ENCODE peak calls at places on chromosomes 13 and 19, in four cellular contexts. E is adrenal gland, L is omental fat pad, N is MCF 10A. Q is an unnamed sample.
A peak's percentile ranks its signal among the peaks of the same experiment; 100 is the strongest.

GRCh38 chr19:38849746-38850230 is at the start of gene HNRNPL:
- DNase-seq in E (no peak), L (peak; percentile 94), N (no peak), Q (peak; percentile 100)

GRCh38 chr19:43652546-43652874 is 12.9 kb upstream of the CADM4 start:
- DNase-seq in E (no peak), L (no peak), N (no peak), Q (no peak)

GRCh38 chr19:2054763-2055162 is 3.7 kb upstream of the MKNK2 start:
- DNase-seq in E (no peak), L (no peak), N (peak; percentile 56), Q (no peak)

GRCh38 chr19:40252395-40252794 is 25.9 kb upstream of the CCNP start:
- DNase-seq in E (no peak), L (no peak), N (no peak), Q (no peak)

GRCh38 chr13:94128430-94128829 is 351.1 kb downstream of the DCT start:
- DNase-seq in E (no peak), L (no peak), N (no peak), Q (peak; percentile 23)

GRCh38 chr13:72104656-72105180 is 237.7 kb upstream of the DACH1 start:
- DNase-seq in E (no peak), L (no peak), N (peak; percentile 24), Q (no peak)

GRCh38 chr13:108194435-108194936 is 20.9 kb downstream of the LIG4 start:
- DNase-seq in E (no peak), L (no peak), N (no peak), Q (no peak)

GRCh38 chr19:50492303-50493052 is 15.8 kb upstream of the GARIN5A start:
- DNase-seq in E (no peak), L (no peak), N (no peak), Q (peak; percentile 61)

GRCh38 chr13:20616059-20616797 is 49.3 kb downstream of the IFT88 start:
- DNase-seq in E (no peak), L (no peak), N (peak; percentile 59), Q (no peak)

GRCh38 chr19:39915848-39916215 is 18.6 kb downstream of the FCGBP start:
- DNase-seq in E (no peak), L (no peak), N (no peak), Q (no peak)

GRCh38 chr19:46787331-46788100 is 878 bp downstream of the SLC1A5 start:
- DNase-seq in E (peak; percentile 39), L (no peak), N (peak; percentile 75), Q (peak; percentile 78)

GRCh38 chr13:20051366-20051765 is 92.8 kb downstream of the ZMYM2 start:
- DNase-seq in E (no peak), L (no peak), N (no peak), Q (no peak)

GRCh38 chr19:38433268-38433733 is at the start of gene RYR1:
- DNase-seq in E (no peak), L (peak; percentile 36), N (peak; percentile 44), Q (peak; percentile 87)

GRCh38 chr13:30307194-30307965 is at the start of gene KATNAL1:
- DNase-seq in E (peak; percentile 81), L (peak; percentile 28), N (peak; percentile 57), Q (peak; percentile 85)

GRCh38 chr13:97499181-97499580 is 65.2 kb downstream of the RAP2A start:
- DNase-seq in E (no peak), L (no peak), N (no peak), Q (no peak)

GRCh38 chr19:18502633-18503294 is 19.1 kb downstream of the ELL start:
- DNase-seq in E (no peak), L (no peak), N (no peak), Q (peak; percentile 53)

GRCh38 chr13:81031996-81032395 is 691.1 kb upstream of the SPRY2 start:
- DNase-seq in E (no peak), L (no peak), N (no peak), Q (no peak)

GRCh38 chr19:13748169-13748884 is 16.0 kb upstream of the MRI1 start:
- DNase-seq in E (peak; percentile 79), L (no peak), N (peak; percentile 27), Q (peak; percentile 38)

GRCh38 chr13:39263531-39263930 is 225.3 kb downstream of the NHLRC3 start:
- DNase-seq in E (no peak), L (no peak), N (no peak), Q (no peak)

GRCh38 chr13:95784891-95785290 is 108.0 kb downstream of the DNAJC3 start:
- DNase-seq in E (no peak), L (no peak), N (peak; percentile 82), Q (no peak)

GRCh38 chr19:33551676-33552075 is 30.1 kb upstream of the PEPD start:
- DNase-seq in E (no peak), L (no peak), N (no peak), Q (no peak)

GRCh38 chr13:113967729-113968462 is 6.0 kb downstream of the C13orf46 start:
- DNase-seq in E (no peak), L (no peak), N (no peak), Q (no peak)

GRCh38 chr19:48678201-48678600 is 5.4 kb upstream of the NTN5 start:
- DNase-seq in E (no peak), L (no peak), N (no peak), Q (no peak)

GRCh38 chr13:21676611-21677021 is 5.7 kb downstream of the FGF9 start:
- DNase-seq in E (peak; percentile 22), L (no peak), N (peak; percentile 27), Q (no peak)

GRCh38 chr13:51222510-51223283 is 499 bp downstream of the FAM124A start:
- DNase-seq in E (no peak), L (no peak), N (no peak), Q (no peak)

GRCh38 chr19:13092608-13093260 is 9.9 kb downstream of the LYL1 start:
- DNase-seq in E (no peak), L (no peak), N (no peak), Q (no peak)

GRCh38 chr19:18233224-18233825 is 7.1 kb upstream of the PDE4C start:
- DNase-seq in E (no peak), L (no peak), N (peak; percentile 38), Q (peak; percentile 47)

GRCh38 chr19:18046066-18046718 is 38.2 kb downstream of the ARRDC2 start:
- DNase-seq in E (peak; percentile 74), L (peak; percentile 32), N (peak; percentile 91), Q (no peak)

GRCh38 chr13:32581177-32581786 is 5.0 kb upstream of the PDS5B start:
- DNase-seq in E (no peak), L (no peak), N (peak; percentile 27), Q (no peak)

DNA sequence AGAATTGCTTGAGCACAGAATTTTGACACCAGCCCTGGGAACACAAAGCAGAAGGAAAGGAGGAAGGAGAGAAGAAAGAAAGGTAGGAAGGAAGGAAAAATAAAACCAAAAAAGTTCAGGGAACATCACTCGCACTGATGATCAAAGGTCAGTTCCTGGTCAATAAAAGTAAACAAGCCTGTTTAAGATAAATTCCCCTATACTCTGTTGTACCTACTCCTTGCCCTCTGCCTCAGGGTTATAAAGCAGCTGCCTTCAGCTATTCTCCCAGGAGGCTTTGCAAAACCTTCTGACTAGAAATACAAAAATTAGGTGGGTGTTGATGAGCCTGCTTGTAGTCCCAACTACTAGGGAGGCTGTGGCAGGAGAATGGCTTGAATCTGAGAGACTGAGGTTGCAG is 14.9 kb upstream of the ZNF91 start:
- DNase-seq in E (no peak), L (no peak), N (no peak), Q (no peak)
- TF ChIP-seq CTCF in E (no peak), L (no peak), N (no peak), Q (no peak)

GRCh38 chr19:16248380-16249023 is 50.8 kb downstream of the AP1M1 start:
- DNase-seq in E (no peak), L (no peak), N (no peak), Q (no peak)

GRCh38 chr19:16247353-16248182 is 49.9 kb downstream of the AP1M1 start:
- DNase-seq in E (peak; percentile 82), L (peak; percentile 94), N (peak; percentile 78), Q (peak; percentile 88)

GRCh38 chr19:16254851-16255408 is 57.2 kb downstream of the AP1M1 start:
- DNase-seq in E (no peak), L (no peak), N (no peak), Q (no peak)

GRCh38 chr19:16252459-16253205 is 54.9 kb downstream of the AP1M1 start:
- DNase-seq in E (peak; percentile 61), L (no peak), N (no peak), Q (peak; percentile 57)

DNA sequence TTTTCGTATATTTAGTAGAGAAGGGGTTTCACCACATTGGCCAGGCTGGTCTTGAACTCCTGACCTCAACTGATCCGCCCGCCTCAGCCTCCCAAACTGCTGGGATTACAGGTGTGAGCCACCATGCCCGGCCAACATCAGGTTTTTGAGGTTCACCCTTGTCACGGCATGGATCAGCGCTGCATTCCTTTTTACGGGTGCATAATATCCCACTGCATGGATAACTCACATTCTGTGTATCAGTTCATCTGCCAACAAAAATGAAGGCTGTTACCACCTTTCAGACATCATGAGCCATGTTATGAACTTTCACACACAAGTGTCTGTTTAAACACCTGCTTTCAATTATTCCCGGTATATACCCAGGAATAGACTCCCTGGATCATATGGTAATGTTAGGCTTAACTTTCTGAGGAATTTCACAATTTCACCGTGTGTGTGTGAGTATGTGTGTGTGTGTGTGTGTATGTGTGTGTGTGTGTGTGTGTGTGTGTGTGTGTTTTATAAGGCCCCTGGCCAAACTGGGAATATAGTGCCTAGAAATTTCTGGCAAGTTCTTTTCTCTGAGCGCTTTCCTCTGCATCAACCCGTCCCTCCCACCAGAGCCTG is 52.2 kb downstream of the AP1M1 start:
- DNase-seq in E (no peak), L (no peak), N (no peak), Q (no peak)
- TF ChIP-seq CTCF in E (no peak), L (no peak), N (no peak), Q (no peak)

DNA sequence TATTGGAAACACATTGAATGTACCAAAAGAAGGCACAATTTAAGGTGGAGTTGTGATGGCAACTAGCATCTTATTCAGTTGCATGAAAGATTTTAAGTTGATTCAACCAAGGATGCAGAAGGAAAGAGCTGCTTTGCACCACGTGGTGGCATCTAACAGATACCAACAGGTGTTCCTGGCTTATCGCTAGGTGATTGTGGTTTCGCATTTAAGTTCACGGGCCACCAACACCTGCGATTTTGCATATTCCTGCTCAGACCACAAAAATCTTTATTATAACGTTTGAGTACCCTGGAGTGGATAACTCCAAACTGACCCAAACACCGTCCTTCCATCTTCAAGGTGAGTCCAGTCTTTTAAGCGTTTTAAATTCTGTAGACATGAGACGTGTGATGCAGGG is 45.3 kb downstream of the RGCC start:
- DNase-seq in E (no peak), L (no peak), N (no peak), Q (no peak)
- TF ChIP-seq CTCF in E (no peak), L (no peak), N (no peak), Q (no peak)

GRCh38 chr19:42344336-42344893 is 19.0 kb downstream of the MEGF8 start:
- DNase-seq in E (no peak), L (no peak), N (no peak), Q (no peak)

GRCh38 chr19:42348211-42348610 is 22.8 kb downstream of the MEGF8 start:
- DNase-seq in E (no peak), L (no peak), N (no peak), Q (no peak)

GRCh38 chr19:42345191-42345812 is 19.9 kb downstream of the MEGF8 start:
- DNase-seq in E (no peak), L (no peak), N (peak; percentile 10), Q (no peak)

GRCh38 chr19:42343344-42344110 is 18.1 kb downstream of the MEGF8 start:
- DNase-seq in E (no peak), L (no peak), N (no peak), Q (peak; percentile 21)
- TF ChIP-seq CTCF in E (no peak), L (no peak), N (no peak), Q (no peak)

GRCh38 chr13:29254971-29255370 is 340.5 kb downstream of the SLC7A1 start:
- DNase-seq in E (no peak), L (no peak), N (no peak), Q (no peak)

GRCh38 chr13:29255567-29255966 is 339.9 kb downstream of the SLC7A1 start:
- DNase-seq in E (no peak), L (no peak), N (no peak), Q (no peak)

GRCh38 chr13:29266261-29266660 is 329.2 kb downstream of the SLC7A1 start:
- DNase-seq in E (no peak), L (no peak), N (no peak), Q (no peak)

GRCh38 chr13:29260684-29261083 is 334.8 kb downstream of the SLC7A1 start:
- DNase-seq in E (no peak), L (no peak), N (no peak), Q (no peak)
- TF ChIP-seq CTCF in E (no peak), L (no peak), N (no peak), Q (peak; percentile 36)